ENCODE peak calls at places on chromosomes 16 and 17, in eight cellular contexts. One of them, this sample, is unnamed.

GRCh38 chr17:46848534-46848933 is 2.8 kb upstream of the WNT9B start:
- DNase-seq in effector memory CD8-positive, alpha-beta T cell: no peak
- DNase-seq in AG20443: no peak
- DNase-seq in astrocyte of the spinal cord: no peak
- DNase-seq in CD4-positive, CD25-positive, alpha-beta regulatory T cell: no peak
- DNase-seq in lower leg skin: no peak
- DNase-seq in ecto neural progenitor cell: no peak
- DNase-seq in cardiac fibroblast: no peak
- DNase-seq in this sample: no peak

GRCh38 chr17:49216953-49217650 is 6.6 kb downstream of the ABI3 start:
- DNase-seq in astrocyte of the spinal cord: no peak
- DNase-seq in cardiac fibroblast: no peak
- DNase-seq in AG20443: no peak
- DNase-seq in lower leg skin: peak
- DNase-seq in ecto neural progenitor cell: no peak
- DNase-seq in CD4-positive, CD25-positive, alpha-beta regulatory T cell: no peak
- DNase-seq in effector memory CD8-positive, alpha-beta T cell: no peak
- DNase-seq in this sample: no peak

GRCh38 chr17:48103379-48103715 is 2.1 kb upstream of the CBX1 start:
- DNase-seq in CD4-positive, CD25-positive, alpha-beta regulatory T cell: no peak
- DNase-seq in lower leg skin: no peak
- DNase-seq in AG20443: no peak
- DNase-seq in astrocyte of the spinal cord: no peak
- DNase-seq in effector memory CD8-positive, alpha-beta T cell: no peak
- DNase-seq in ecto neural progenitor cell: no peak
- DNase-seq in cardiac fibroblast: no peak
- DNase-seq in this sample: no peak

GRCh38 chr16:74667215-74667765 is 613 bp upstream of the RFWD3 start:
- DNase-seq in AG20443: peak
- DNase-seq in ecto neural progenitor cell: peak
- DNase-seq in astrocyte of the spinal cord: peak
- DNase-seq in cardiac fibroblast: peak
- DNase-seq in CD4-positive, CD25-positive, alpha-beta regulatory T cell: no peak
- DNase-seq in lower leg skin: no peak
- DNase-seq in effector memory CD8-positive, alpha-beta T cell: peak
- DNase-seq in this sample: peak

GRCh38 chr16:77823067-77823466 is 34.7 kb downstream of the VAT1L start:
- DNase-seq in effector memory CD8-positive, alpha-beta T cell: no peak
- DNase-seq in lower leg skin: no peak
- DNase-seq in CD4-positive, CD25-positive, alpha-beta regulatory T cell: no peak
- DNase-seq in astrocyte of the spinal cord: no peak
- DNase-seq in cardiac fibroblast: no peak
- DNase-seq in ecto neural progenitor cell: no peak
- DNase-seq in AG20443: no peak
- DNase-seq in this sample: no peak

GRCh38 chr16:76237471-76237870 is 39.7 kb upstream of the CNTNAP4 start:
- DNase-seq in ecto neural progenitor cell: no peak
- DNase-seq in effector memory CD8-positive, alpha-beta T cell: no peak
- DNase-seq in CD4-positive, CD25-positive, alpha-beta regulatory T cell: no peak
- DNase-seq in astrocyte of the spinal cord: no peak
- DNase-seq in cardiac fibroblast: no peak
- DNase-seq in AG20443: no peak
- DNase-seq in lower leg skin: no peak
- DNase-seq in this sample: no peak

GRCh38 chr17:6753006-6753445 is 2.8 kb upstream of the XAF1 start:
- DNase-seq in cardiac fibroblast: peak
- DNase-seq in ecto neural progenitor cell: no peak
- DNase-seq in AG20443: peak
- DNase-seq in effector memory CD8-positive, alpha-beta T cell: peak
- DNase-seq in CD4-positive, CD25-positive, alpha-beta regulatory T cell: no peak
- DNase-seq in lower leg skin: no peak
- DNase-seq in astrocyte of the spinal cord: peak
- DNase-seq in this sample: no peak

GRCh38 chr17:71458322-71458721 is 662.5 kb upstream of the SOX9 start:
- DNase-seq in AG20443: no peak
- DNase-seq in effector memory CD8-positive, alpha-beta T cell: no peak
- DNase-seq in ecto neural progenitor cell: no peak
- DNase-seq in lower leg skin: no peak
- DNase-seq in cardiac fibroblast: no peak
- DNase-seq in CD4-positive, CD25-positive, alpha-beta regulatory T cell: no peak
- DNase-seq in astrocyte of the spinal cord: no peak
- DNase-seq in this sample: no peak

GRCh38 chr17:82446649-82447048 is 3.9 kb downstream of the CYBC1 start:
- DNase-seq in ecto neural progenitor cell: no peak
- DNase-seq in CD4-positive, CD25-positive, alpha-beta regulatory T cell: no peak
- DNase-seq in lower leg skin: no peak
- DNase-seq in effector memory CD8-positive, alpha-beta T cell: no peak
- DNase-seq in cardiac fibroblast: no peak
- DNase-seq in AG20443: peak
- DNase-seq in astrocyte of the spinal cord: no peak
- DNase-seq in this sample: no peak

GRCh38 chr17:83012873-83013778 is 66.3 kb upstream of the METRNL start:
- DNase-seq in ecto neural progenitor cell: no peak
- DNase-seq in cardiac fibroblast: peak
- DNase-seq in AG20443: peak
- DNase-seq in effector memory CD8-positive, alpha-beta T cell: no peak
- DNase-seq in CD4-positive, CD25-positive, alpha-beta regulatory T cell: no peak
- DNase-seq in astrocyte of the spinal cord: peak
- DNase-seq in lower leg skin: no peak
- DNase-seq in this sample: no peak

GRCh38 chr17:19268611-19269010 is 31.4 kb downstream of the EPN2 start:
- DNase-seq in CD4-positive, CD25-positive, alpha-beta regulatory T cell: no peak
- DNase-seq in ecto neural progenitor cell: no peak
- DNase-seq in effector memory CD8-positive, alpha-beta T cell: no peak
- DNase-seq in AG20443: no peak
- DNase-seq in lower leg skin: no peak
- DNase-seq in astrocyte of the spinal cord: no peak
- DNase-seq in cardiac fibroblast: no peak
- DNase-seq in this sample: no peak

GRCh38 chr17:3026125-3026855 is 37.1 kb downstream of the OR1D5 start:
- DNase-seq in AG20443: no peak
- DNase-seq in lower leg skin: no peak
- DNase-seq in cardiac fibroblast: no peak
- DNase-seq in ecto neural progenitor cell: no peak
- DNase-seq in CD4-positive, CD25-positive, alpha-beta regulatory T cell: no peak
- DNase-seq in astrocyte of the spinal cord: no peak
- DNase-seq in effector memory CD8-positive, alpha-beta T cell: no peak
- DNase-seq in this sample: no peak

GRCh38 chr16:87705780-87706277 is 60.0 kb downstream of the KLHDC4 start:
- DNase-seq in effector memory CD8-positive, alpha-beta T cell: no peak
- DNase-seq in lower leg skin: no peak
- DNase-seq in CD4-positive, CD25-positive, alpha-beta regulatory T cell: no peak
- DNase-seq in ecto neural progenitor cell: no peak
- DNase-seq in astrocyte of the spinal cord: peak
- DNase-seq in AG20443: no peak
- DNase-seq in cardiac fibroblast: no peak
- DNase-seq in this sample: no peak

This sample was measured in naive B cell.